ENCODE peak calls at places on chromosomes 11 and 22, in six cellular contexts. One of them, this sample, is unnamed.

GRCh38 chr11:2700415-2701211 is 819 bp upstream of the KCNQ1OT1 start:
- DNase-seq in cardiac fibroblast: peak; percentile 25
- DNase-seq in transverse colon: peak; percentile 80
- DNase-seq in neural crest cell: peak; percentile 51
- DNase-seq in choroid plexus epithelial cell: no peak
- DNase-seq in coronary artery: peak; percentile 75
- DNase-seq in this sample: peak; percentile 77

GRCh38 chr11:19963697-19964340 is 196.5 kb downstream of the DBX1 start:
- DNase-seq in neural crest cell: no peak
- DNase-seq in coronary artery: peak; percentile 24
- DNase-seq in cardiac fibroblast: no peak
- DNase-seq in choroid plexus epithelial cell: peak; percentile 32
- DNase-seq in transverse colon: no peak
- DNase-seq in this sample: no peak

GRCh38 chr22:37496651-37497599 is 10.7 kb upstream of the MFNG start:
- DNase-seq in coronary artery: no peak
- DNase-seq in cardiac fibroblast: peak; percentile 88
- DNase-seq in transverse colon: no peak
- DNase-seq in choroid plexus epithelial cell: peak; percentile 90
- DNase-seq in neural crest cell: no peak
- DNase-seq in this sample: no peak

GRCh38 chr11:68296344-68297051 is 15.9 kb upstream of the LRP5 start:
- DNase-seq in choroid plexus epithelial cell: no peak
- DNase-seq in coronary artery: no peak
- DNase-seq in transverse colon: peak; percentile 72
- DNase-seq in cardiac fibroblast: no peak
- DNase-seq in neural crest cell: no peak
- DNase-seq in this sample: no peak

GRCh38 chr22:27416553-27417427 is 384.8 kb downstream of the MN1 start:
- DNase-seq in neural crest cell: no peak
- DNase-seq in cardiac fibroblast: peak; percentile 93
- DNase-seq in transverse colon: no peak
- DNase-seq in coronary artery: no peak
- DNase-seq in choroid plexus epithelial cell: peak; percentile 82
- DNase-seq in this sample: no peak

GRCh38 chr11:76770642-76771445 is 12.3 kb upstream of the TSKU start:
- DNase-seq in neural crest cell: no peak
- DNase-seq in choroid plexus epithelial cell: peak; percentile 96
- DNase-seq in cardiac fibroblast: peak; percentile 67
- DNase-seq in coronary artery: no peak
- DNase-seq in transverse colon: peak; percentile 67
- DNase-seq in this sample: no peak

GRCh38 chr11:134542401-134543143 is 130.5 kb upstream of the B3GAT1 start:
- DNase-seq in coronary artery: peak; percentile 35
- DNase-seq in transverse colon: peak; percentile 62
- DNase-seq in cardiac fibroblast: no peak
- DNase-seq in neural crest cell: no peak
- DNase-seq in choroid plexus epithelial cell: no peak
- DNase-seq in this sample: no peak

GRCh38 chr11:66106786-66107599 is 36.9 kb downstream of the PACS1 start:
- DNase-seq in choroid plexus epithelial cell: no peak
- DNase-seq in coronary artery: no peak
- DNase-seq in cardiac fibroblast: no peak
- DNase-seq in transverse colon: no peak
- DNase-seq in neural crest cell: no peak
- DNase-seq in this sample: no peak

GRCh38 chr22:19800761-19801244 is 40.2 kb downstream of the TBX1 start:
- DNase-seq in coronary artery: no peak
- DNase-seq in transverse colon: no peak
- DNase-seq in cardiac fibroblast: peak; percentile 22
- DNase-seq in choroid plexus epithelial cell: peak; percentile 49
- DNase-seq in neural crest cell: peak; percentile 20
- DNase-seq in this sample: no peak

GRCh38 chr22:19800306-19800705 is 39.7 kb downstream of the TBX1 start:
- DNase-seq in neural crest cell: no peak
- DNase-seq in coronary artery: no peak
- DNase-seq in choroid plexus epithelial cell: no peak
- DNase-seq in cardiac fibroblast: no peak
- DNase-seq in transverse colon: no peak
- DNase-seq in this sample: no peak

GRCh38 chr22:19798825-19799224 is 38.2 kb downstream of the TBX1 start:
- DNase-seq in coronary artery: no peak
- DNase-seq in cardiac fibroblast: no peak
- DNase-seq in choroid plexus epithelial cell: no peak
- DNase-seq in transverse colon: no peak
- DNase-seq in neural crest cell: no peak
- DNase-seq in this sample: no peak

GRCh38 chr22:19798320-19798665 is 37.7 kb downstream of the TBX1 start:
- DNase-seq in cardiac fibroblast: no peak
- DNase-seq in choroid plexus epithelial cell: no peak
- DNase-seq in transverse colon: no peak
- DNase-seq in neural crest cell: no peak
- DNase-seq in coronary artery: no peak
- DNase-seq in this sample: no peak

DNA sequence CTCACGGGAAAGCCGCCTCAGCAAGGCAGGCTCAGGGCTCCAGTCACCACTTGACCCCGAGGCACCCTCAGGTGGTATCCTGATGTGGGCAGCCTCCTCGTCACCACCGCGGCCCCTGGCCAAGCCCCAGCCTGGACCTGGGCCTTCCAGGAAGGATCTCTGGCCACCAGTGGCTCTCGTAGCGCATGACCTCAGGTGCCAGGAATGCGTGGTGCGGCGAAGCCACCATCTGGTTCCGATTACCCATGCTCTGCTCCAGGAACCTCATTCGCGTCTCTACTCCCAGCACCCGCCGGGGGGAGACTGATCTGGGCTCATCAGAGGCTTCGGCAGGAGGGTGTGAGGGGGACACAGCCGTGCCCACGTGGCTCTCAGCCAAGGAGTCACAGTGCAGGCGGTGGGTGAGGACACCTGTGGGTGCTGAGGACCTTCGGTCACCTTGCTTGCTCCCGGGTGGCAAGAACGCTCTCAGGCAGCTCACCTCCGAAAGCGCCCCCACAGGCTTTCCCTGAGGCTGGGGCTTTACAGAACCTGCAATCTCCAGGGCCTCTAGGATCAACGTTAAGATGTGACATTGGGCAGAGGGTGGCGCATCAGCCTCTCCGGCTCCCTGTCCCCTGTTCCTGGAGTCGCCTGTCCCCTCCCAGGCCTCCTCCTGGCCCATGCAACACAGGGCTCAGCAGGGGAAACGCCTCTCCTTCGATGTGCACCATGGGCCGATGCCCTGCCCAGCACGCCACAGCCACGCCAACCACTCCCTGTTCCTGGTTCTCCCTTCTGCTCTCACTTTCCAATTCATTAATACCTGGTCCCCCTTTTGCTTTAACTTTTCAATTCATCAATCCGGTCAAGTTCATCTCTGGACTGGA is 39.0 kb downstream of the TBX1 start:
- DNase-seq in coronary artery: no peak
- DNase-seq in transverse colon: no peak
- DNase-seq in neural crest cell: no peak
- DNase-seq in choroid plexus epithelial cell: peak; percentile 83
- DNase-seq in cardiac fibroblast: peak; percentile 84
- DNase-seq in this sample: peak; percentile 45
- TF ChIP-seq CTCF in coronary artery: no peak
- TF ChIP-seq CTCF in transverse colon: no peak
- TF ChIP-seq CTCF in neural crest cell: no peak
- TF ChIP-seq CTCF in choroid plexus epithelial cell: peak; percentile 32
- TF ChIP-seq CTCF in cardiac fibroblast: no peak
- TF ChIP-seq CTCF in this sample: no peak

DNA sequence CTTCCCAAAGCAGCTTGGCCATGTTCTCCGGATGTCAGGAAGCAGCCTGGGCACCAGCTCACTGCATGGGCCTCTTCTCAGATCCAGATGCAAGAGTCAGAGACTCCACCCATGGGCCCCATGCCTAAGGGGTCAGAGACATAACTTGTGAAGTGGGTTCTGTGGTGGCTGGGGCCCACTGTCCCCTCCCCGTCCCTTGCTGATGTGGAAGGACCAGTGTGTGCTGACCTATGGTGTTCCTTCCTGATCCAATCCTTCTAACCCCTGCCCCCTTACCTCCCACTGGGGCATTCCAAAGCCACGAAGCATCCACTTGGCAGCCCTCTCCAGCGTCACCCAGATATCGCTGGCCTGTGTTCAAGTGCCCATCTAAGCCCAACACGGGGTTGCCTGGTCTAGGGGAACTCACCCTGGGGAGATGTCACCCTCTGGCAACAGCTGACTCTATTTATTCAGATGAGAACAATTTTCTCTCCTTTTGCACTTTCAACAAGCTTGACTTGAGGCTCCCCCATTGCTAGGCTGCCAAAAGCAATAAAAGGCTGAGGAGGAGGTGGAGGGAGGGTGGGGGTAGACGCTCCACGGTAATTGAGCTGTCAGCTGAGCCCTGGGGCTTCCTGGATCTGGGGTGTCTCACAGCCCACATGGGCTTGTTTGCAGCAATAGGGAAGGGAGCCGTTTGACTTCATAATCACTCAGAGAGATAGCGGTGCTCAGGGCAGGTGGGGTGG is 158.5 kb downstream of the ADAMTS15 start:
- DNase-seq in coronary artery: peak; percentile 85
- DNase-seq in neural crest cell: no peak
- DNase-seq in transverse colon: no peak
- DNase-seq in choroid plexus epithelial cell: peak; percentile 74
- DNase-seq in cardiac fibroblast: peak; percentile 76
- DNase-seq in this sample: peak; percentile 29
- TF ChIP-seq CTCF in coronary artery: no peak
- TF ChIP-seq CTCF in neural crest cell: no peak
- TF ChIP-seq CTCF in transverse colon: no peak
- TF ChIP-seq CTCF in choroid plexus epithelial cell: no peak
- TF ChIP-seq CTCF in cardiac fibroblast: no peak
- TF ChIP-seq CTCF in this sample: no peak

GRCh38 chr11:64264371-64264852 is 13.1 kb downstream of the PLCB3 start:
- DNase-seq in choroid plexus epithelial cell: no peak
- DNase-seq in transverse colon: no peak
- DNase-seq in neural crest cell: no peak
- DNase-seq in coronary artery: no peak
- DNase-seq in cardiac fibroblast: no peak
- DNase-seq in this sample: no peak

GRCh38 chr11:64262271-64263002 is 11.1 kb downstream of the PLCB3 start:
- DNase-seq in neural crest cell: no peak
- DNase-seq in choroid plexus epithelial cell: no peak
- DNase-seq in transverse colon: no peak
- DNase-seq in coronary artery: no peak
- DNase-seq in cardiac fibroblast: no peak
- DNase-seq in this sample: no peak

GRCh38 chr11:64261556-64262080 is 10.3 kb downstream of the PLCB3 start:
- DNase-seq in coronary artery: no peak
- DNase-seq in cardiac fibroblast: no peak
- DNase-seq in choroid plexus epithelial cell: no peak
- DNase-seq in transverse colon: no peak
- DNase-seq in neural crest cell: no peak
- DNase-seq in this sample: no peak

GRCh38 chr11:64263947-64264317 is 12.6 kb downstream of the PLCB3 start:
- DNase-seq in coronary artery: no peak
- DNase-seq in cardiac fibroblast: no peak
- DNase-seq in neural crest cell: no peak
- DNase-seq in choroid plexus epithelial cell: no peak
- DNase-seq in transverse colon: no peak
- DNase-seq in this sample: no peak

DNA sequence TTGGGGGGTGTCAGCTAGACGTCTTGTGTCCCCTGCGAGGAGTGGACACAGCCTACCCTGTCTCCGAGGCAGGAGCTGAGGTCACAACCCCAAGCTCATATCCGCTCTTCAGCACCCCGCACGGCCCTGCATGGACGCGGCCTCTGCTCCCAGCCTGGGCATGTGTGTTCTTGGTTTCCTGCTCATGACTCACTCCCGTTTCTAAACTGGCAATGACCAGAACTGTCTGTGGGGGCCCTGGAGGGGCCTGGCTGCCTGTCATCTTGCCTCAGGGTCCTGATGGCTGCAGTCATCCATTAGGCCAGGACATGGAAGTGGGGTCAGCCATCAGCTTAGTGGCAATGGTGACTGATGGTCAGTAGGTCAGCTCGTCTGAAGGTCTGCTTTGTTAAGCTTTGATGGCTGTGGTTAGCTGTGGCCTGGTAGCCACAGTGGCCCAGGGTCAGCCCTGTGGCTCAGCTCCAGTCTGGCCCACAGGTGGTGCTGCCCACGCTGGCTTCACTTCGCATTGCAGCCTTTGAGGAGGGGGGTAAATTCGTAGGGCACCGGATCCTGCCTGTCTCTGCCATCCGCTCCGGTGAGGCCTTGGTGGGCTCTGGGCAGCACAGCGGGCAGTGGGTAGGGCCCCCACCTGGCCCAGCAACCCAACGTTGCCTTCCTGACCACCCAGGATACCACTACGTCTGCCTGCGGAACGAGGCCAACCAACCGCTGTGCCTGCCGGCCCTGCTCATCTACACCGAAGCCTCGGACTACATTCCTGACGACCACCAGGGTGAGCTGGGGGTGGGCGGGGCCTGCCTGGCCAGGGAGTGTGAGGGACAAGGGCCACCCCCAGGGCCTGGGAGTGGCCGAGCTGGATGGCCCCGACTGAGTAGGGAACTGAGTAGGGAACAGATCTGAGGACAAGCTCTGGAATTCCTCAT is 12.0 kb downstream of the PLCB3 start:
- DNase-seq in neural crest cell: no peak
- DNase-seq in choroid plexus epithelial cell: peak; percentile 82
- DNase-seq in coronary artery: no peak
- DNase-seq in cardiac fibroblast: peak; percentile 61
- DNase-seq in transverse colon: no peak
- DNase-seq in this sample: peak; percentile 60
- TF ChIP-seq CTCF in neural crest cell: no peak
- TF ChIP-seq CTCF in choroid plexus epithelial cell: no peak
- TF ChIP-seq CTCF in coronary artery: no peak
- TF ChIP-seq CTCF in cardiac fibroblast: no peak
- TF ChIP-seq CTCF in transverse colon: no peak
- TF ChIP-seq CTCF in this sample: no peak

DNA sequence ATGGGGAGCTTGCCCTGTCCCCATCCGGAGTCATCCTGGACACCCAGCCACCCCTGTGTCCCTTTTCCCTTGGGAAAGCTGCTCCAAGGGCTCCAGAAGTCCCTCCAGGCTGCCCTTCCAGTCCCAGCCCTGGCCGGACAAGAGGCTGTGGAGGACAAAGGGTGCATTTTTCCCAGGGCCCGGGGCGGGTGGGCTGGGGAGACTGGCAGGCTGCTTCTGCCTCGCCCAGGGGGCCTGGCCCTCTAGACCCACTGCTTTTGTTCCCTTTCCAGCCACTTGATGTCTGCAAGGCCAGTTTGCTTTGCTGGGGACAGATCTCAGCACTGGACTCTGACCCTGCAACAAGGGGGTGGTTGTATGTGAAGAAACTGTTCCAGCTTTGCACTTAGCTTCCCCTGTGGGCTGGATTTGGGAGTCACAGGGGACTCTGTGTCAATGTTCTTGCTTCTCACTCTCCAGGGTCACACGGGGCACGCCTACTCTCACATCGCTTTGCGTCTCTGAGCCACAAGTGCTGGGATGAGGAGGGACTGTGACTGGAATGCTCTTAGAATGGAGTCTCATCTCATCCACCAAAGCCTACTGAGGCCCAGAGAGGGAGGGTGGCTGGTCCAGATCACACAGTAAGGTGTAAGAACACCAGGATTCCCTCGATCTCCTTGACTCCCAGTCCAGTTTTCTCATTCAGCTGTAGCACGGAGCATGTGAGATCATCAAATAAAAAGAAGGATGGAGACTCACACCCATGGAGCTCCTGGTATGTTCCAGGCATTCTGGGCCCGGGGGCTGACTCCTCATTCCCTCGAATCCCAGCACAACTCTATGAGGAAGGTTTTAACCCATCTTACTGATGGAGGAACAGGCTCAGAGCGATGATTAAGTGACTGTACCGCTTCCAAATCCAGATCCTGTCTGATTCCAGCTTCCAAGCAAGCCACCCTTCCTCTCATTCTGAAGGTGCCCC is 59.9 kb downstream of the FBXO7 start:
- DNase-seq in transverse colon: peak; percentile 39
- DNase-seq in coronary artery: no peak
- DNase-seq in choroid plexus epithelial cell: no peak
- DNase-seq in neural crest cell: peak; percentile 56
- DNase-seq in cardiac fibroblast: no peak
- DNase-seq in this sample: no peak
- TF ChIP-seq CTCF in transverse colon: no peak
- TF ChIP-seq CTCF in coronary artery: no peak
- TF ChIP-seq CTCF in choroid plexus epithelial cell: no peak
- TF ChIP-seq CTCF in neural crest cell: no peak
- TF ChIP-seq CTCF in cardiac fibroblast: no peak
- TF ChIP-seq CTCF in this sample: no peak